ENCODE peak calls at places on chromosomes 12 and 14, in five cellular contexts. T is hepatocyte, J is GM23338, Y is PC-3, E is SK-N-SH. Z is an unnamed sample. For H3K9me2, the result is how much of the 10 kb centered on the place peaks cover.

GRCh38 chr12:34391771-34392581 is 369.7 kb downstream of the ALG10 start:
- DNase-seq in E (no peak), J (no peak), Y (no peak), T (no peak), Z (no peak)

GRCh38 chr12:80858356-80858755 is 79.4 kb downstream of the LIN7A start:
- DNase-seq in J (no peak), T (no peak), E (no peak), Y (no peak), Z (no peak)

GRCh38 chr12:62656576-62657362 is 190.1 kb downstream of the MON2 start:
- DNase-seq in E (no peak), Y (no peak), T (no peak), J (peak), Z (no peak)

GRCh38 chr12:122878780-122879612 is 16.9 kb downstream of the VPS37B start:
- DNase-seq in Y (no peak), E (no peak), T (no peak), J (no peak), Z (no peak)

GRCh38 chr12:92340441-92341332 is 195.0 kb upstream of the BTG1 start:
- DNase-seq in J (no peak), Y (no peak), T (no peak), E (peak), Z (no peak)

GRCh38 chr12:18747960-18748359 is 10.0 kb downstream of the CAPZA3 start:
- DNase-seq in T (peak), Y (peak), J (peak), E (no peak), Z (no peak)

GRCh38 chr12:86230516-86231146 is 25.6 kb downstream of the MGAT4C start:
- DNase-seq in J (no peak), E (no peak), T (no peak), Y (peak), Z (no peak)

GRCh38 chr12:26648066-26648465 is 184.9 kb downstream of the ITPR2 start:
- DNase-seq in T (no peak), E (no peak), J (no peak), Y (no peak), Z (no peak)

GRCh38 chr12:117664169-117664568 is 302.7 kb upstream of the NOS1 start:
- DNase-seq in J (no peak), Y (no peak), E (no peak), T (no peak), Z (no peak)

GRCh38 chr12:19138551-19139344 is 9.2 kb downstream of the PLEKHA5 start:
- DNase-seq in Y (peak), J (no peak), T (no peak), E (no peak), Z (no peak)

GRCh38 chr14:42872775-42873174 is 1266.1 kb downstream of the LRFN5 start:
- DNase-seq in E (no peak), J (no peak), Y (no peak), T (no peak), Z (no peak)

GRCh38 chr14:58298880-58299664 is 717 bp downstream of the ARID4A start:
- DNase-seq in J (peak), Y (no peak), T (peak), E (peak), Z (peak)

GRCh38 chr12:18320036-18320617 is 58.8 kb downstream of the PIK3C2G start:
- DNase-seq in J (peak), E (peak), T (peak), Y (peak), Z (peak)

GRCh38 chr12:67288561-67288960 is 19.4 kb downstream of the CAND1 start:
- DNase-seq in Y (no peak), J (no peak), T (no peak), E (no peak), Z (no peak)

GRCh38 chr12:13275366-13275765 is 78.8 kb downstream of the EMP1 start:
- DNase-seq in T (no peak), E (no peak), J (no peak), Y (no peak), Z (no peak)

GRCh38 chr12:108482717-108483212 is 32.3 kb upstream of the FICD start:
- DNase-seq in Y (peak), J (peak), T (no peak), E (no peak), Z (no peak)

GRCh38 chr12:111467862-111468245 is 62.1 kb downstream of the SH2B3 start:
- DNase-seq in E (no peak), J (no peak), T (no peak), Y (no peak), Z (no peak)

GRCh38 chr12:132236930-132237771 is 92.2 kb downstream of the GALNT9 start:
- DNase-seq in J (no peak), T (no peak), Y (no peak), E (no peak), Z (no peak)

GRCh38 chr12:34396006-34396860 is 373.9 kb downstream of the ALG10 start:
- DNase-seq in E (peak), T (no peak), Y (no peak), J (no peak), Z (no peak)

GRCh38 chr14:61575751-61576150 is 119.6 kb upstream of the HIF1A start:
- DNase-seq in Y (peak), J (no peak), T (no peak), E (no peak), Z (no peak)

GRCh38 chr14:105010106-105010505 is 10.8 kb downstream of the CDCA4 start:
- DNase-seq in Y (no peak), J (no peak), E (no peak), T (no peak), Z (no peak)

GRCh38 chr12:94157891-94158495 is 9.6 kb downstream of the PLXNC1 start:
- DNase-seq in E (no peak), T (no peak), Y (no peak), J (no peak), Z (peak)

GRCh38 chr12:110107369-110108281 is 16.5 kb upstream of the IFT81 start:
- DNase-seq in J (no peak), Y (peak), E (no peak), T (peak), Z (no peak)

GRCh38 chr12:113221997-113222729 is 899 bp downstream of the TPCN1 start:
- DNase-seq in J (no peak), E (no peak), T (no peak), Y (peak), Z (peak)

GRCh38 chr12:6635856-6636521 is at the start of gene LPAR5:
- DNase-seq in E (peak), T (peak), Y (peak), J (peak), Z (peak)

GRCh38 chr14:73815849-73816816 is 35.5 kb upstream of the PTGR2 start:
- DNase-seq in E (no peak), J (no peak), T (no peak), Y (no peak), Z (no peak)

GRCh38 chr12:59403259-59403932 is 192.4 kb upstream of the SLC16A7 start:
- DNase-seq in Y (peak), J (peak), E (peak), T (peak), Z (peak)

GRCh38 chr12:27828196-27828595 is 48.2 kb upstream of the MANSC4 start:
- DNase-seq in J (no peak), T (no peak), Y (peak), E (no peak), Z (no peak)

GRCh38 chr12:68319988-68320623 is 12.1 kb downstream of the MDM1 start:
- DNase-seq in J (no peak), Y (no peak), E (no peak), T (peak), Z (no peak)

GRCh38 chr14:79496701-79497100 is 714.6 kb downstream of the DIO2 start:
- DNase-seq in E (no peak), T (no peak), J (no peak), Y (peak), Z (no peak)

GRCh38 chr12:6962285-6963015 is 8.0 kb downstream of the PHB2 start:
- DNase-seq in J (peak), E (peak), T (peak), Y (no peak), Z (no peak)

GRCh38 chr12:97235102-97235501 is 227.5 kb upstream of the RMST start:
- DNase-seq in T (no peak), J (peak), Y (no peak), E (no peak), Z (no peak)
- TF ChIP-seq EZH2phosphoT487 in T (no peak), J (no peak), Y (no peak), E (no peak), Z (no peak)

GRCh38 chr14:63800651-63801385 is 52.0 kb upstream of the SYNE2 start:
- DNase-seq in T (no peak), E (no peak), Y (peak), J (no peak), Z (no peak)
- H3K9me2 ChIP-seq in T (under half), E (under half), Y (under half), J (under half), Z (under half)

DNA sequence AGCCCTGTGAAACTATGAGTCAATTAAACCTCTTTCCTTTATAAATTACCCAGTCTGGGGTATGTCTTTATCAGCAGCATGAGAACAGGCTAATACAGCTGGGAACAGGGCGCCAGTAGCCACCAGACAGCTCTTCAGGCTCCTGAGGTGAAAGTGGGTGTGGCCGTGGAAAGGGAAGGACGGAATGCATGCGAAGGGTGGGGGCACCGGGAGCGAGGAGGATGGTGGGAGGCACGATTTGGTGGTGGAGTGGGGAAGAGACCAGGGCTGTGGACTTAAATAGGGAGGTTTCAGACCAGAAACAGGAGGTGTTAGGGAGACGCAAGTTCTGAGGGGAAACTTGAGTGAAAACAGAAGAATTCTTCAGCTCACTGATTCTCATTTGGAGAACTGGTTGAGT is 44.1 kb upstream of the CHST11 start:
- DNase-seq in T (no peak), Y (no peak), J (no peak), E (no peak), Z (no peak)
- TF ChIP-seq EZH2phosphoT487 in T (no peak), Y (no peak), J (no peak), E (no peak), Z (no peak)

DNA sequence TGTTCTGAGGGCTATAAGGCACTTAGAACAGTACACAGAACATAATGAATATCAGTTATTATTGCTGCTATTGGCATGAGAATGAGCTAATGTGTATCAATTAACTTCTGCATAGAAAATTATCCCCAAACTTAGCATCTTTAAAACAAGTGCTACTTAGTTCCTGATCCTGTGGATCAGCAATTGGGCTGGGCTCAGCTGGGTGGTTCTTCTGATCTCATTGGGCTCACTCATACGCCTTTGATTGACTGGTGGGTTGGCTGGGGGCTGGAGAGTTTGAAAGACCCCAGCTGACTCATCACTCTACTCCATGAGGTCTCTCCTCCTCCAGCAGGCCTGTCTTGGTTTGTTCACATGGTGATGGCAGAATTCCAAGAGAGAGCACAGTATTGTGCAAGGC is 27.3 kb upstream of the HSPB8 start:
- DNase-seq in J (no peak), T (no peak), Y (no peak), E (no peak), Z (no peak)
- H3K9me2 ChIP-seq in J (under half), T (under half), Y (under half), E (under half), Z (under half)

DNA sequence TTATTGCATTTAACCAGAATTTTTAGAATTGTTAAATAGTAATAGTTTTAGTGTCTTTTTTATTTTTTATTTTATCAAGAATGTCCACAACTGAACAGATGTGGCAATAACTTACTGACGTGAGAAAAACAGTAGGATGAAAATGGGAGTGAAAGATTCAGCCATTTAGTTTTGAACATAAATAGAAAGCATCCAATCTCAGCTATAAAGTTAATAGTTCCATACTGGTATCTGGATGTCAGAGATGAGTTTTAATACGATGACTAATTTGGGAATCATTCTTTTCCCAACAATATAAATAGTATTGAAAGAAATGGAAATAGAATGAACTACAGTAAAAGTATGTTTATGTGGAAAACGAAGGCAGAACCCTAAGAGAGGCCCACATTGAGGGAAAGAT is 159.4 kb downstream of the EPS8 start:
- DNase-seq in J (no peak), Y (peak), E (no peak), T (no peak), Z (no peak)
- TF ChIP-seq EZH2phosphoT487 in J (no peak), Y (no peak), E (no peak), T (no peak), Z (no peak)

GRCh38 chr12:130141901-130142683 is 20.2 kb upstream of the FZD10 start:
- DNase-seq in E (no peak), T (no peak), J (no peak), Y (no peak), Z (no peak)
- H3K9me2 ChIP-seq in E (under half), T (under half), J (under half), Y (under half), Z (under half)

GRCh38 chr14:77088645-77089044 is 9.4 kb upstream of the CIPC start:
- DNase-seq in E (no peak), T (no peak), J (no peak), Y (no peak), Z (no peak)
- TF ChIP-seq EZH2phosphoT487 in E (no peak), T (no peak), J (no peak), Y (no peak), Z (no peak)

Z was measured in OCI-LY7.